ENCODE peak calls at places on chromosomes 13 and 19, in seven cellular contexts. Z is tibial artery, D is adrenal gland, K is IMR-90, O is GM10248, M is astrocyte of the spinal cord, F is progenitor cell of endocrine pancreas. G is an unnamed sample.

GRCh38 chr13:102701331-102701730 is 6.5 kb upstream of the METTL21C start:
- DNase-seq in O (no peak), D (no peak), M (no peak), K (no peak), F (no peak), Z (no peak), G (no peak)

GRCh38 chr19:6828306-6828697 is 55.8 kb downstream of the VAV1 start:
- DNase-seq in F (no peak), K (no peak), M (no peak), D (no peak), Z (no peak), O (no peak), G (no peak)

GRCh38 chr19:10643166-10643967 is 10.8 kb upstream of the ILF3 start:
- DNase-seq in F (no peak), M (no peak), K (no peak), Z (no peak), O (no peak), D (no peak), G (no peak)

GRCh38 chr19:41341669-41342490 is 11.8 kb downstream of the TGFB1 start:
- DNase-seq in D (no peak), Z (no peak), O (no peak), K (no peak), M (no peak), F (no peak), G (no peak)

GRCh38 chr19:39671739-39672363 is 16.1 kb downstream of the LGALS16 start:
- DNase-seq in D (no peak), O (peak), Z (no peak), F (no peak), M (peak), K (peak), G (no peak)

GRCh38 chr13:91045351-91046034 is 302.0 kb upstream of the MIR17HG start:
- DNase-seq in K (no peak), M (peak), Z (no peak), F (no peak), O (peak), D (no peak), G (no peak)

GRCh38 chr19:41995959-41996797 is 2.1 kb upstream of the ATP1A3 start:
- DNase-seq in D (no peak), K (no peak), M (no peak), Z (no peak), O (no peak), F (no peak), G (no peak)

GRCh38 chr13:97108535-97108910 is 113.6 kb upstream of the MBNL2 start:
- DNase-seq in Z (no peak), O (no peak), K (peak), M (peak), F (no peak), D (peak), G (no peak)

GRCh38 chr13:43816401-43816889 is 29.7 kb upstream of the ENOX1 start:
- DNase-seq in D (no peak), K (no peak), O (no peak), F (no peak), Z (no peak), M (no peak), G (no peak)

GRCh38 chr19:45668342-45668871 is 386 bp downstream of the GIPR start:
- DNase-seq in D (no peak), O (peak), K (no peak), Z (no peak), M (no peak), F (no peak), G (no peak)

GRCh38 chr19:57305056-57305455 is 15.2 kb upstream of the ZNF543 start:
- DNase-seq in O (no peak), M (peak), D (no peak), F (no peak), Z (no peak), K (no peak), G (no peak)

GRCh38 chr13:43230989-43231388 is 207.6 kb downstream of the DNAJC15 start:
- DNase-seq in O (no peak), M (no peak), Z (no peak), D (no peak), F (no peak), K (no peak), G (no peak)

DNA sequence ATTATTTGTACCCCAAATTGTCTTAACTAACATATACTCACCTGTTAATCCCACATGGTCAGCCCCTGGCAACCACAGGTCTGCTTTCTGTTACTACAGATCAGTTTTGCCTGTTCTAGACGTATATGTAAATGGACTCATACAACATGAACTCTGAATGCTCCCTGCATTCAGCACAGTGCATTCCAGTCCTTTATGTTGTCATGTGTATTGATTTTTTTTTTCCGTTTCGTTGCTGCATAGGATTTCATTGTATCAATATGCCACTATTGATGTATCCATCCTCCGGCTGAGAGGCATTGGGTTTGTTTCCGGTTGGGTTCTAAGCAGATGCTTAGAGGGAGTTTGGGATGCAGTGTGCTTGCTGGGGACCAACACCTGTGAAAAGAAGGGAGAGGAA is 36.1 kb upstream of the TNFRSF19 start:
- DNase-seq in Z (no peak), O (no peak), D (no peak), F (no peak), K (no peak), M (no peak), G (no peak)
- TF ChIP-seq CTCF in Z (no peak), O (no peak), D (no peak), F (no peak), K (no peak), M (no peak), G (no peak)

DNA sequence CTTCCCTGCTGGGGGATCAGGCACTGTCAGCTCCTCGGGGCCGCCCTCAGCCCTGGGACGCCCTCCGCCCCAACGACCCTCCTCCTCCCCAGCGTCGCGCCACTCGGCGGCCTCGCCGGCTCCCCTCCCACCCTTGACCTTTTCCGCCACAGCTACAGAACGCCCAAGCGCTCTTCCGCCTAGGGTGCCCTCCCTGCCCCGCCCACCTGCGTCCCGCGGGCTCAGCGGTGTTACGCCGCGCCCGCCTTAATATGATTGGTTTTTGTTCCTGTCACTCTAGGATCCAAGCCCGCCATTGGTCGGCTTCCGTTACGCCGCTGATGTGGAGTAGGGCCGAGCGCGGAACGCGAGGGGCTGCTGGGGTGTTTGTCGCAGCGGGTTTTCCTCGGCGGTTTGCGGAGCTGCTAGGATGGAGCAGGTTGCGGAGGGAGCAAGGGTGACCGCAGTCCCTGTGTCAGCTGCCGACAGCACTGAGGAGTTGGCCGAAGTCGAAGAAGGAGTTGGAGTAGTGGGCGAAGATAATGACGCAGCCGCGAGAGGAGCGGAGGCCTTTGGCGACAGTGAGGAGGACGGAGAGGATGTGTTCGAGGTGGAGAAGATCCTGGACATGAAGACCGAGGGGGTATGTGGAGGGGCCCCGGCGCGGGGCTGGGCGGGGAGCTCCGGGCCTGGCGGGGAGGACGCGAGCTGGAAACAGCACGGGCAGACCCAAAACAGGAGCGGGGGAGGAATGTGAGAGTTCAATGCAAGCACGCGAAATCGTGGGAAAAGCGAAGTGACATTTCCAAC is at the start of gene MPHOSPH8:
- DNase-seq in D (peak), O (peak), Z (peak), K (peak), F (peak), M (peak), G (peak)
- TF ChIP-seq CTCF in D (no peak), O (no peak), Z (no peak), K (no peak), F (no peak), M (no peak), G (no peak)

GRCh38 chr13:29713841-29714240 is 118.4 kb upstream of the SLC7A1 start:
- DNase-seq in Z (no peak), M (peak), O (no peak), F (no peak), D (no peak), K (peak), G (no peak)
- TF ChIP-seq CTCF in Z (peak), M (peak), O (peak), F (peak), D (no peak), K (peak), G (peak)

DNA sequence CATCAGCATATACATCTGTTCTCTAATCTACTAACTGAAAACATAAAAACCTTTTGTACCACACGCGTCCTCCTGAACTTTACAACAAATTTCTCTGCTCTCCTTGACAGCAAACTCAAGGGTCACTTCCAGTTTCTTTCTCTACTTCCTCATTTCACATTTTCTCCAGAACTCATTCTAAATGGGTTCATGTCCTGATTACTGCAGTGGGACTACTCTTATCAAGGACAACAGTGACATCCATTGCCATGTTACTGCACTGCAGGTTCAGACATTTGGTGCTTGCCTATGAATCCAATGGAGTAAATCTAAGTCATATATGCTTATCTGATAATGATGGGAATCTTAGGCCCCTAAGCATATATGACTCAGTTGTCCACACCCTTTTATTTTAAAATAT is 35.3 kb downstream of the FPR3 start:
- DNase-seq in M (no peak), Z (no peak), K (no peak), D (no peak), O (no peak), F (no peak), G (peak)
- TF ChIP-seq CTCF in M (no peak), Z (no peak), K (no peak), D (peak), O (peak), F (no peak), G (peak)

DNA sequence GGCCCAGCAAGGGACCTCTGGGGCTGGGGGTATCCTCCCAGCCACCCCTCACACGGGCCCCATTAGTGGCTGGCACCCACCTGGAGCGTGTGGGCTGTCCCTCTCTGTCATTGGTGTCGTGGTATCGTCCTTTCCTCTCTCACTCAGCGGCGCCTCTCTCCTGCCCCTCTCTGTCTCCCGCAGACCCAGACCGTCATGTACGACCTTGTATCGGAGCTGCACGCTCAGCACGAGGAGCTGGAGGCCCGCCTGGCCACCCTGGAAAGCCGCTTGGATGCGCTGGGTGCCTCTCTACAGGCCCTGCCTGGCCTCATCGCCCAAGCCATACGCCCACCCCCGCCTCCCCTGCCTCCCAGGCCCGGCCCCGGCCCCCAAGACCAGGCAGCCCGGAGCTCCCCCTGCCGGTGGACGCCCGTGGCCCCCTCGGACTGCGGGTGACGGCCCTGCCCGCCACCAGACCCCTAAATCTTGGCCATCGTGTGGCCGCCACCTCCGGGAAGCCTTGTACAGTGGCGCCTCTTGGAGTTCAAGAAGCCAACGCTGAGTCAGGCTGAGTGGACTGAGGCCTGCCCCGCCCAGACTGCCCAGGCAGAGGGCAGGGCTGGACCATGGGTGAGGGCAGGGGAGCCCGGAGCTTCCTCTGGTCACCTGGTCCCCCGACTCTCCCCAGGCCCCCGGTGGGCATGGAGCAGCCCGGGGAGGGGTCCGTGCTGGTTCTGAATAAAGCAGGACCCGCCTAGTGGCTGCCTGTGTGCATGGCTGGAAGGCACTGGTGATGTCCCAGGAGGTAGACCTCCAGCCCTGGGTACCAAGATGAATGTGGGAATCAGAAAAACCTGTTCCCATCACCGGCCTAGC is 9.8 kb upstream of the ARRDC2 start:
- DNase-seq in D (no peak), F (no peak), M (no peak), Z (no peak), K (peak), O (no peak), G (peak)
- TF ChIP-seq CTCF in D (no peak), F (peak), M (peak), Z (no peak), K (peak), O (peak), G (no peak)

GRCh38 chr19:4910594-4911273 is 1.4 kb downstream of the UHRF1 start:
- DNase-seq in M (peak), K (peak), Z (no peak), D (no peak), O (no peak), F (no peak), G (no peak)
- TF ChIP-seq CTCF in M (no peak), K (no peak), Z (no peak), D (no peak), O (no peak), F (no peak), G (no peak)

GRCh38 chr19:11766597-11767591 is at the start of gene ZNF441:
- DNase-seq in O (peak), D (peak), K (peak), M (peak), F (peak), Z (peak), G (peak)
- TF ChIP-seq CTCF in O (no peak), D (no peak), K (no peak), M (no peak), F (no peak), Z (no peak), G (no peak)

DNA sequence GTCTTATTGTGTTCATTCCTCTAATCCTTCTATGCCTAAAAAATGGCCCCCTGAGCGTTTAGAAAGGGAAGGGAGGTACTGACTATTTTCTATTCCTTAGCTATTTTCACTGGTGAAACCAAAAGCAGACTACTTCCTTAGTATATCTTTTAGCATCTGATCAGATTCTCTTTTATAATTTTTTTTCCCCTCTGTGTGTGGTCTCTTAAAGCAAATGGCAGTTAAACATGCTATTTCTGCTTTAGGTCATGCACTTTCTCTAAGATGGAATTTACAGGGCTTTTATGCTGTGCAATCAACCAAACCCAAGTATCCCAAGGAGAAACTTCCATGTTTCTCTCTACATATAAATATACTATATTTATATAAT is 10.0 kb upstream of the ITM2B start:
- DNase-seq in M (no peak), O (no peak), Z (no peak), D (no peak), K (no peak), F (no peak), G (no peak)
- TF ChIP-seq CTCF in M (no peak), O (no peak), Z (no peak), D (no peak), K (no peak), F (no peak), G (no peak)

G was measured in CD14-positive monocyte.